ENCODE peak calls at places on chromosomes 12 and 14, in eight cellular contexts. One of them, this sample, is unnamed.

GRCh38 chr14:72262771-72263170 is 330.5 kb downstream of the RGS6 start:
- DNase-seq in cardiac muscle cell: no peak
- DNase-seq in CMK: no peak
- DNase-seq in activated naive CD8-positive, alpha-beta T cell treated with anti-CD3 and anti-CD28 coated beads, Interleukin-2, amount 50 U/mL, for 24 hours: no peak
- DNase-seq in HT1080: no peak
- DNase-seq in NT2/D1: no peak
- DNase-seq in activated T-helper 1 cell treated with anti-CD3 and anti-CD28 coated beads, Interleukin-12 subunit alpha, Interleukin-12 subunit beta, Interleukin-2, Interleukin-4 antibody, amounts not matched to agents 30 ng/mL and 10 ng/mL and 1 ng/mL, durations not matched to agents 14 hours and 24 hours and 36 hours: no peak
- DNase-seq in HS-27A: no peak
- DNase-seq in this sample: no peak

GRCh38 chr12:851343-851742 is 98.2 kb downstream of the RAD52 start:
- DNase-seq in cardiac muscle cell: peak
- DNase-seq in CMK: no peak
- DNase-seq in activated naive CD8-positive, alpha-beta T cell treated with anti-CD3 and anti-CD28 coated beads, Interleukin-2, amount 50 U/mL, for 24 hours: no peak
- DNase-seq in HT1080: no peak
- DNase-seq in NT2/D1: no peak
- DNase-seq in activated T-helper 1 cell treated with anti-CD3 and anti-CD28 coated beads, Interleukin-12 subunit alpha, Interleukin-12 subunit beta, Interleukin-2, Interleukin-4 antibody, amounts not matched to agents 30 ng/mL and 10 ng/mL and 1 ng/mL, durations not matched to agents 14 hours and 24 hours and 36 hours: no peak
- DNase-seq in HS-27A: no peak
- DNase-seq in this sample: no peak

GRCh38 chr14:70472253-70473159 is 20.5 kb downstream of the ADAM21 start:
- DNase-seq in cardiac muscle cell: no peak
- DNase-seq in CMK: no peak
- DNase-seq in activated naive CD8-positive, alpha-beta T cell treated with anti-CD3 and anti-CD28 coated beads, Interleukin-2, amount 50 U/mL, for 24 hours: no peak
- DNase-seq in HT1080: no peak
- DNase-seq in NT2/D1: no peak
- DNase-seq in activated T-helper 1 cell treated with anti-CD3 and anti-CD28 coated beads, Interleukin-12 subunit alpha, Interleukin-12 subunit beta, Interleukin-2, Interleukin-4 antibody, amounts not matched to agents 30 ng/mL and 10 ng/mL and 1 ng/mL, durations not matched to agents 14 hours and 24 hours and 36 hours: no peak
- DNase-seq in HS-27A: no peak
- DNase-seq in this sample: no peak

GRCh38 chr12:77494306-77494705 is 336.4 kb upstream of the NAV3 start:
- DNase-seq in cardiac muscle cell: no peak
- DNase-seq in CMK: no peak
- DNase-seq in activated naive CD8-positive, alpha-beta T cell treated with anti-CD3 and anti-CD28 coated beads, Interleukin-2, amount 50 U/mL, for 24 hours: no peak
- DNase-seq in HT1080: peak
- DNase-seq in NT2/D1: no peak
- DNase-seq in activated T-helper 1 cell treated with anti-CD3 and anti-CD28 coated beads, Interleukin-12 subunit alpha, Interleukin-12 subunit beta, Interleukin-2, Interleukin-4 antibody, amounts not matched to agents 30 ng/mL and 10 ng/mL and 1 ng/mL, durations not matched to agents 14 hours and 24 hours and 36 hours: no peak
- DNase-seq in HS-27A: no peak
- DNase-seq in this sample: no peak

GRCh38 chr12:26721800-26722199 is 111.2 kb downstream of the ITPR2 start:
- DNase-seq in cardiac muscle cell: no peak
- DNase-seq in CMK: no peak
- DNase-seq in activated naive CD8-positive, alpha-beta T cell treated with anti-CD3 and anti-CD28 coated beads, Interleukin-2, amount 50 U/mL, for 24 hours: no peak
- DNase-seq in HT1080: no peak
- DNase-seq in NT2/D1: no peak
- DNase-seq in activated T-helper 1 cell treated with anti-CD3 and anti-CD28 coated beads, Interleukin-12 subunit alpha, Interleukin-12 subunit beta, Interleukin-2, Interleukin-4 antibody, amounts not matched to agents 30 ng/mL and 10 ng/mL and 1 ng/mL, durations not matched to agents 14 hours and 24 hours and 36 hours: no peak
- DNase-seq in HS-27A: no peak
- DNase-seq in this sample: no peak

GRCh38 chr12:48997719-48998496 is 1.3 kb downstream of the DDN start:
- DNase-seq in cardiac muscle cell: no peak
- DNase-seq in CMK: no peak
- DNase-seq in activated naive CD8-positive, alpha-beta T cell treated with anti-CD3 and anti-CD28 coated beads, Interleukin-2, amount 50 U/mL, for 24 hours: peak
- DNase-seq in HT1080: no peak
- DNase-seq in NT2/D1: no peak
- DNase-seq in activated T-helper 1 cell treated with anti-CD3 and anti-CD28 coated beads, Interleukin-12 subunit alpha, Interleukin-12 subunit beta, Interleukin-2, Interleukin-4 antibody, amounts not matched to agents 30 ng/mL and 10 ng/mL and 1 ng/mL, durations not matched to agents 14 hours and 24 hours and 36 hours: no peak
- DNase-seq in HS-27A: no peak
- DNase-seq in this sample: peak

GRCh38 chr14:67566908-67567307 is 33.2 kb downstream of the PIGH start:
- DNase-seq in cardiac muscle cell: peak
- DNase-seq in CMK: no peak
- DNase-seq in activated naive CD8-positive, alpha-beta T cell treated with anti-CD3 and anti-CD28 coated beads, Interleukin-2, amount 50 U/mL, for 24 hours: no peak
- DNase-seq in HT1080: no peak
- DNase-seq in NT2/D1: peak
- DNase-seq in activated T-helper 1 cell treated with anti-CD3 and anti-CD28 coated beads, Interleukin-12 subunit alpha, Interleukin-12 subunit beta, Interleukin-2, Interleukin-4 antibody, amounts not matched to agents 30 ng/mL and 10 ng/mL and 1 ng/mL, durations not matched to agents 14 hours and 24 hours and 36 hours: no peak
- DNase-seq in HS-27A: no peak
- DNase-seq in this sample: no peak

GRCh38 chr14:53715390-53715730 is 241.3 kb downstream of the BMP4 start:
- DNase-seq in cardiac muscle cell: peak
- DNase-seq in CMK: no peak
- DNase-seq in activated naive CD8-positive, alpha-beta T cell treated with anti-CD3 and anti-CD28 coated beads, Interleukin-2, amount 50 U/mL, for 24 hours: no peak
- DNase-seq in HT1080: peak
- DNase-seq in NT2/D1: no peak
- DNase-seq in activated T-helper 1 cell treated with anti-CD3 and anti-CD28 coated beads, Interleukin-12 subunit alpha, Interleukin-12 subunit beta, Interleukin-2, Interleukin-4 antibody, amounts not matched to agents 30 ng/mL and 10 ng/mL and 1 ng/mL, durations not matched to agents 14 hours and 24 hours and 36 hours: no peak
- DNase-seq in HS-27A: peak
- DNase-seq in this sample: no peak

GRCh38 chr12:116060765-116061164 is 216.7 kb downstream of the MED13L start:
- DNase-seq in cardiac muscle cell: no peak
- DNase-seq in CMK: no peak
- DNase-seq in activated naive CD8-positive, alpha-beta T cell treated with anti-CD3 and anti-CD28 coated beads, Interleukin-2, amount 50 U/mL, for 24 hours: no peak
- DNase-seq in HT1080: peak
- DNase-seq in NT2/D1: no peak
- DNase-seq in activated T-helper 1 cell treated with anti-CD3 and anti-CD28 coated beads, Interleukin-12 subunit alpha, Interleukin-12 subunit beta, Interleukin-2, Interleukin-4 antibody, amounts not matched to agents 30 ng/mL and 10 ng/mL and 1 ng/mL, durations not matched to agents 14 hours and 24 hours and 36 hours: peak
- DNase-seq in HS-27A: no peak
- DNase-seq in this sample: no peak

GRCh38 chr12:109925185-109925835 is 25.2 kb downstream of the TCHP start:
- DNase-seq in cardiac muscle cell: no peak
- DNase-seq in CMK: no peak
- DNase-seq in activated naive CD8-positive, alpha-beta T cell treated with anti-CD3 and anti-CD28 coated beads, Interleukin-2, amount 50 U/mL, for 24 hours: no peak
- DNase-seq in HT1080: no peak
- DNase-seq in NT2/D1: no peak
- DNase-seq in activated T-helper 1 cell treated with anti-CD3 and anti-CD28 coated beads, Interleukin-12 subunit alpha, Interleukin-12 subunit beta, Interleukin-2, Interleukin-4 antibody, amounts not matched to agents 30 ng/mL and 10 ng/mL and 1 ng/mL, durations not matched to agents 14 hours and 24 hours and 36 hours: no peak
- DNase-seq in HS-27A: no peak
- DNase-seq in this sample: no peak

GRCh38 chr12:102197789-102198188 is at the start of gene PMCH:
- DNase-seq in cardiac muscle cell: no peak
- DNase-seq in CMK: no peak
- DNase-seq in activated naive CD8-positive, alpha-beta T cell treated with anti-CD3 and anti-CD28 coated beads, Interleukin-2, amount 50 U/mL, for 24 hours: no peak
- DNase-seq in HT1080: peak
- DNase-seq in NT2/D1: no peak
- DNase-seq in activated T-helper 1 cell treated with anti-CD3 and anti-CD28 coated beads, Interleukin-12 subunit alpha, Interleukin-12 subunit beta, Interleukin-2, Interleukin-4 antibody, amounts not matched to agents 30 ng/mL and 10 ng/mL and 1 ng/mL, durations not matched to agents 14 hours and 24 hours and 36 hours: no peak
- DNase-seq in HS-27A: peak
- DNase-seq in this sample: no peak

GRCh38 chr12:102730996-102731395 is 186.0 kb downstream of the PAH start:
- DNase-seq in cardiac muscle cell: no peak
- DNase-seq in CMK: no peak
- DNase-seq in activated naive CD8-positive, alpha-beta T cell treated with anti-CD3 and anti-CD28 coated beads, Interleukin-2, amount 50 U/mL, for 24 hours: no peak
- DNase-seq in HT1080: no peak
- DNase-seq in NT2/D1: no peak
- DNase-seq in activated T-helper 1 cell treated with anti-CD3 and anti-CD28 coated beads, Interleukin-12 subunit alpha, Interleukin-12 subunit beta, Interleukin-2, Interleukin-4 antibody, amounts not matched to agents 30 ng/mL and 10 ng/mL and 1 ng/mL, durations not matched to agents 14 hours and 24 hours and 36 hours: no peak
- DNase-seq in HS-27A: no peak
- DNase-seq in this sample: no peak

GRCh38 chr12:10016881-10017280 is 6.5 kb downstream of the CLEC12B start:
- DNase-seq in cardiac muscle cell: peak
- DNase-seq in CMK: no peak
- DNase-seq in activated naive CD8-positive, alpha-beta T cell treated with anti-CD3 and anti-CD28 coated beads, Interleukin-2, amount 50 U/mL, for 24 hours: no peak
- DNase-seq in HT1080: peak
- DNase-seq in NT2/D1: no peak
- DNase-seq in activated T-helper 1 cell treated with anti-CD3 and anti-CD28 coated beads, Interleukin-12 subunit alpha, Interleukin-12 subunit beta, Interleukin-2, Interleukin-4 antibody, amounts not matched to agents 30 ng/mL and 10 ng/mL and 1 ng/mL, durations not matched to agents 14 hours and 24 hours and 36 hours: no peak
- DNase-seq in HS-27A: no peak
- DNase-seq in this sample: no peak

GRCh38 chr14:26281280-26281998 is 316.4 kb downstream of the NOVA1 start:
- DNase-seq in cardiac muscle cell: peak
- DNase-seq in CMK: peak
- DNase-seq in activated naive CD8-positive, alpha-beta T cell treated with anti-CD3 and anti-CD28 coated beads, Interleukin-2, amount 50 U/mL, for 24 hours: no peak
- DNase-seq in HT1080: peak
- DNase-seq in NT2/D1: no peak
- DNase-seq in activated T-helper 1 cell treated with anti-CD3 and anti-CD28 coated beads, Interleukin-12 subunit alpha, Interleukin-12 subunit beta, Interleukin-2, Interleukin-4 antibody, amounts not matched to agents 30 ng/mL and 10 ng/mL and 1 ng/mL, durations not matched to agents 14 hours and 24 hours and 36 hours: no peak
- DNase-seq in HS-27A: no peak
- DNase-seq in this sample: peak

GRCh38 chr12:121579190-121579791 is 1.5 kb downstream of the KDM2B start:
- DNase-seq in cardiac muscle cell: no peak
- DNase-seq in CMK: no peak
- DNase-seq in activated naive CD8-positive, alpha-beta T cell treated with anti-CD3 and anti-CD28 coated beads, Interleukin-2, amount 50 U/mL, for 24 hours: peak
- DNase-seq in HT1080: no peak
- DNase-seq in NT2/D1: no peak
- DNase-seq in activated T-helper 1 cell treated with anti-CD3 and anti-CD28 coated beads, Interleukin-12 subunit alpha, Interleukin-12 subunit beta, Interleukin-2, Interleukin-4 antibody, amounts not matched to agents 30 ng/mL and 10 ng/mL and 1 ng/mL, durations not matched to agents 14 hours and 24 hours and 36 hours: peak
- DNase-seq in HS-27A: no peak
- DNase-seq in this sample: no peak

GRCh38 chr12:63151061-63151897 is at the start of gene AVPR1A:
- DNase-seq in cardiac muscle cell: no peak
- DNase-seq in CMK: no peak
- DNase-seq in activated naive CD8-positive, alpha-beta T cell treated with anti-CD3 and anti-CD28 coated beads, Interleukin-2, amount 50 U/mL, for 24 hours: no peak
- DNase-seq in HT1080: no peak
- DNase-seq in NT2/D1: peak
- DNase-seq in activated T-helper 1 cell treated with anti-CD3 and anti-CD28 coated beads, Interleukin-12 subunit alpha, Interleukin-12 subunit beta, Interleukin-2, Interleukin-4 antibody, amounts not matched to agents 30 ng/mL and 10 ng/mL and 1 ng/mL, durations not matched to agents 14 hours and 24 hours and 36 hours: no peak
- DNase-seq in HS-27A: no peak
- DNase-seq in this sample: peak

GRCh38 chr14:23025181-23025788 is 9.4 kb downstream of the PSMB5 start:
- DNase-seq in cardiac muscle cell: no peak
- DNase-seq in CMK: no peak
- DNase-seq in activated naive CD8-positive, alpha-beta T cell treated with anti-CD3 and anti-CD28 coated beads, Interleukin-2, amount 50 U/mL, for 24 hours: peak
- DNase-seq in HT1080: no peak
- DNase-seq in NT2/D1: no peak
- DNase-seq in activated T-helper 1 cell treated with anti-CD3 and anti-CD28 coated beads, Interleukin-12 subunit alpha, Interleukin-12 subunit beta, Interleukin-2, Interleukin-4 antibody, amounts not matched to agents 30 ng/mL and 10 ng/mL and 1 ng/mL, durations not matched to agents 14 hours and 24 hours and 36 hours: no peak
- DNase-seq in HS-27A: no peak
- DNase-seq in this sample: no peak

GRCh38 chr14:93648440-93649168 is 139.7 kb downstream of the PRIMA1 start:
- DNase-seq in cardiac muscle cell: no peak
- DNase-seq in CMK: no peak
- DNase-seq in activated naive CD8-positive, alpha-beta T cell treated with anti-CD3 and anti-CD28 coated beads, Interleukin-2, amount 50 U/mL, for 24 hours: peak
- DNase-seq in HT1080: peak
- DNase-seq in NT2/D1: peak
- DNase-seq in activated T-helper 1 cell treated with anti-CD3 and anti-CD28 coated beads, Interleukin-12 subunit alpha, Interleukin-12 subunit beta, Interleukin-2, Interleukin-4 antibody, amounts not matched to agents 30 ng/mL and 10 ng/mL and 1 ng/mL, durations not matched to agents 14 hours and 24 hours and 36 hours: no peak
- DNase-seq in HS-27A: no peak
- DNase-seq in this sample: peak

GRCh38 chr12:49924847-49925246 is 21.1 kb upstream of the FAIM2 start:
- DNase-seq in cardiac muscle cell: no peak
- DNase-seq in CMK: no peak
- DNase-seq in activated naive CD8-positive, alpha-beta T cell treated with anti-CD3 and anti-CD28 coated beads, Interleukin-2, amount 50 U/mL, for 24 hours: no peak
- DNase-seq in HT1080: no peak
- DNase-seq in NT2/D1: no peak
- DNase-seq in activated T-helper 1 cell treated with anti-CD3 and anti-CD28 coated beads, Interleukin-12 subunit alpha, Interleukin-12 subunit beta, Interleukin-2, Interleukin-4 antibody, amounts not matched to agents 30 ng/mL and 10 ng/mL and 1 ng/mL, durations not matched to agents 14 hours and 24 hours and 36 hours: no peak
- DNase-seq in HS-27A: no peak
- DNase-seq in this sample: no peak

GRCh38 chr12:46744256-46744655 is 81.5 kb downstream of the SLC38A4 start:
- DNase-seq in cardiac muscle cell: no peak
- DNase-seq in CMK: no peak
- DNase-seq in activated naive CD8-positive, alpha-beta T cell treated with anti-CD3 and anti-CD28 coated beads, Interleukin-2, amount 50 U/mL, for 24 hours: no peak
- DNase-seq in HT1080: no peak
- DNase-seq in NT2/D1: no peak
- DNase-seq in activated T-helper 1 cell treated with anti-CD3 and anti-CD28 coated beads, Interleukin-12 subunit alpha, Interleukin-12 subunit beta, Interleukin-2, Interleukin-4 antibody, amounts not matched to agents 30 ng/mL and 10 ng/mL and 1 ng/mL, durations not matched to agents 14 hours and 24 hours and 36 hours: no peak
- DNase-seq in HS-27A: no peak
- DNase-seq in this sample: no peak

GRCh38 chr12:34406996-34407300 is 384.7 kb downstream of the ALG10 start:
- DNase-seq in cardiac muscle cell: no peak
- DNase-seq in CMK: no peak
- DNase-seq in activated naive CD8-positive, alpha-beta T cell treated with anti-CD3 and anti-CD28 coated beads, Interleukin-2, amount 50 U/mL, for 24 hours: no peak
- DNase-seq in HT1080: no peak
- DNase-seq in NT2/D1: no peak
- DNase-seq in activated T-helper 1 cell treated with anti-CD3 and anti-CD28 coated beads, Interleukin-12 subunit alpha, Interleukin-12 subunit beta, Interleukin-2, Interleukin-4 antibody, amounts not matched to agents 30 ng/mL and 10 ng/mL and 1 ng/mL, durations not matched to agents 14 hours and 24 hours and 36 hours: no peak
- DNase-seq in HS-27A: no peak
- DNase-seq in this sample: no peak

GRCh38 chr12:66129934-66130266 is 650 bp downstream of the LLPH start:
- DNase-seq in cardiac muscle cell: peak
- DNase-seq in CMK: no peak
- DNase-seq in activated naive CD8-positive, alpha-beta T cell treated with anti-CD3 and anti-CD28 coated beads, Interleukin-2, amount 50 U/mL, for 24 hours: no peak
- DNase-seq in HT1080: no peak
- DNase-seq in NT2/D1: no peak
- DNase-seq in activated T-helper 1 cell treated with anti-CD3 and anti-CD28 coated beads, Interleukin-12 subunit alpha, Interleukin-12 subunit beta, Interleukin-2, Interleukin-4 antibody, amounts not matched to agents 30 ng/mL and 10 ng/mL and 1 ng/mL, durations not matched to agents 14 hours and 24 hours and 36 hours: no peak
- DNase-seq in HS-27A: no peak
- DNase-seq in this sample: no peak

GRCh38 chr14:99649219-99649618 is 4.3 kb downstream of the HHIPL1 start:
- DNase-seq in cardiac muscle cell: peak
- DNase-seq in CMK: no peak
- DNase-seq in activated naive CD8-positive, alpha-beta T cell treated with anti-CD3 and anti-CD28 coated beads, Interleukin-2, amount 50 U/mL, for 24 hours: no peak
- DNase-seq in HT1080: peak
- DNase-seq in NT2/D1: no peak
- DNase-seq in activated T-helper 1 cell treated with anti-CD3 and anti-CD28 coated beads, Interleukin-12 subunit alpha, Interleukin-12 subunit beta, Interleukin-2, Interleukin-4 antibody, amounts not matched to agents 30 ng/mL and 10 ng/mL and 1 ng/mL, durations not matched to agents 14 hours and 24 hours and 36 hours: no peak
- DNase-seq in HS-27A: no peak
- DNase-seq in this sample: no peak

GRCh38 chr12:120843472-120843871 is 60.7 kb downstream of the SPPL3 start:
- DNase-seq in cardiac muscle cell: no peak
- DNase-seq in CMK: no peak
- DNase-seq in activated naive CD8-positive, alpha-beta T cell treated with anti-CD3 and anti-CD28 coated beads, Interleukin-2, amount 50 U/mL, for 24 hours: no peak
- DNase-seq in HT1080: no peak
- DNase-seq in NT2/D1: no peak
- DNase-seq in activated T-helper 1 cell treated with anti-CD3 and anti-CD28 coated beads, Interleukin-12 subunit alpha, Interleukin-12 subunit beta, Interleukin-2, Interleukin-4 antibody, amounts not matched to agents 30 ng/mL and 10 ng/mL and 1 ng/mL, durations not matched to agents 14 hours and 24 hours and 36 hours: no peak
- DNase-seq in HS-27A: no peak
- DNase-seq in this sample: no peak